ENCODE peak calls at places on chromosomes 4 and X, in four cellular contexts. G is heart right ventricle; X is CD8-positive, alpha-beta memory T cell; P is ascending aorta. N is an unnamed sample.

GRCh38 chr4:11777447-11777846 is 348.8 kb upstream of the HS3ST1 start:
- DNase-seq in G (no peak), P (no peak), X (no peak), N (no peak)

GRCh38 chrX:40318076-40318475 is 220.3 kb upstream of the BCOR start:
- DNase-seq in X (no peak), P (no peak), G (no peak), N (no peak)

GRCh38 chrX:39874202-39874816 is 223.4 kb downstream of the BCOR start:
- DNase-seq in P (no peak), X (peak; percentile 50), G (no peak), N (peak; percentile 79)

GRCh38 chrX:14672611-14673172 is 143.4 kb downstream of the GLRA2 start:
- DNase-seq in X (no peak), G (no peak), P (no peak), N (no peak)

GRCh38 chr4:145003675-145004074 is 94.3 kb downstream of the ANAPC10 start:
- DNase-seq in P (no peak), G (no peak), X (no peak), N (peak; percentile 47)

GRCh38 chr4:176646311-176646710 is 146.4 kb downstream of the VEGFC start:
- DNase-seq in P (no peak), X (no peak), G (no peak), N (no peak)

GRCh38 chr4:158778065-158778711 is 9.4 kb downstream of the FNIP2 start:
- DNase-seq in X (no peak), G (no peak), P (no peak), N (no peak)

GRCh38 chrX:56068274-56068758 is 163.8 kb upstream of the KLF8 start:
- DNase-seq in P (no peak), G (no peak), X (no peak), N (peak; percentile 3)

GRCh38 chr4:82528074-82528473 is 33.7 kb downstream of the TMEM150C start:
- DNase-seq in X (no peak), G (no peak), P (no peak), N (peak; percentile 12)

GRCh38 chrX:9911479-9911878 is 55.7 kb upstream of the CLDN34 start:
- DNase-seq in P (no peak), X (no peak), G (no peak), N (peak; percentile 84)

GRCh38 chrX:71053217-71053621 is 14.9 kb downstream of the SNX12 start:
- DNase-seq in P (no peak), X (no peak), G (peak; percentile 28), N (no peak)

GRCh38 chr4:2058264-2059033 is 678 bp upstream of the NAT8L start:
- DNase-seq in P (no peak), X (peak; percentile 25), G (no peak), N (no peak)

GRCh38 chr4:18847276-18847890 is 825.8 kb upstream of the LCORL start:
- DNase-seq in G (no peak), X (no peak), P (no peak), N (no peak)

GRCh38 chrX:12440245-12440644 is 302.0 kb downstream of the FRMPD4 start:
- DNase-seq in P (no peak), G (no peak), X (no peak), N (no peak)

GRCh38 chrX:15874672-15875071 is 20.1 kb upstream of the AP1S2 start:
- DNase-seq in G (no peak), P (no peak), X (no peak), N (no peak)

GRCh38 chrX:20061869-20062254 is 54.8 kb downstream of the MAP7D2 start:
- DNase-seq in G (no peak), P (no peak), X (no peak), N (peak; percentile 13)

DNA sequence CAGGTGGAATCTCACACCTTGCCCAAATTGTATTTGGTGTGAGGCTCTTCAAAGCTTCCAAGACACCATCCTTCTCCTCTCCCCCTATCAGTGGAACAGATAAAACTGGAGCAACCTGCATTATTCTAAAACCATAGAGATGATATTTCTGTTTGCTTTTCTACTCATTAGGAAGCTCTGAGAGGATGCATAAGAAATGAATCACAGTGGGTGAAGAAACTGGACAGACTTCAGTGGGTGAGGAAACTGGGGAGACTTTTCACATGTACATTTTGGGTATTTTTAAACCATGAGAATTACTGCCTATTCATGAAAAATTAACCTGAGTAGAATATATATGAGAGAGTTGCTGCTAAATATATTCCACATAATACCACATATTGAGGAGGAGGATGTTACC is 16.4 kb downstream of the HAND2 start:
- DNase-seq in G (no peak), P (no peak), X (no peak), N (no peak)
- H3K27me3 ChIP-seq in G (no peaks in the 10 kb centered on the region), P (no peaks in the 10 kb centered on the region), X (peaks cover 39% of the 10 kb centered on the region), N (peaks cover 40% of the 10 kb centered on the region)

GRCh38 chr4:13546374-13546854 is 2.1 kb upstream of the NKX3-2 start:
- DNase-seq in X (no peak), P (no peak), G (no peak), N (no peak)

GRCh38 chr4:13548059-13548983 is 4.0 kb upstream of the NKX3-2 start:
- DNase-seq in X (no peak), G (no peak), P (no peak), N (no peak)

GRCh38 chr4:13547563-13548041 is 3.3 kb upstream of the NKX3-2 start:
- DNase-seq in G (no peak), P (no peak), X (no peak), N (no peak)

GRCh38 chr4:13545394-13545808 is 1.1 kb upstream of the NKX3-2 start:
- DNase-seq in G (no peak), P (no peak), X (no peak), N (no peak)

DNA sequence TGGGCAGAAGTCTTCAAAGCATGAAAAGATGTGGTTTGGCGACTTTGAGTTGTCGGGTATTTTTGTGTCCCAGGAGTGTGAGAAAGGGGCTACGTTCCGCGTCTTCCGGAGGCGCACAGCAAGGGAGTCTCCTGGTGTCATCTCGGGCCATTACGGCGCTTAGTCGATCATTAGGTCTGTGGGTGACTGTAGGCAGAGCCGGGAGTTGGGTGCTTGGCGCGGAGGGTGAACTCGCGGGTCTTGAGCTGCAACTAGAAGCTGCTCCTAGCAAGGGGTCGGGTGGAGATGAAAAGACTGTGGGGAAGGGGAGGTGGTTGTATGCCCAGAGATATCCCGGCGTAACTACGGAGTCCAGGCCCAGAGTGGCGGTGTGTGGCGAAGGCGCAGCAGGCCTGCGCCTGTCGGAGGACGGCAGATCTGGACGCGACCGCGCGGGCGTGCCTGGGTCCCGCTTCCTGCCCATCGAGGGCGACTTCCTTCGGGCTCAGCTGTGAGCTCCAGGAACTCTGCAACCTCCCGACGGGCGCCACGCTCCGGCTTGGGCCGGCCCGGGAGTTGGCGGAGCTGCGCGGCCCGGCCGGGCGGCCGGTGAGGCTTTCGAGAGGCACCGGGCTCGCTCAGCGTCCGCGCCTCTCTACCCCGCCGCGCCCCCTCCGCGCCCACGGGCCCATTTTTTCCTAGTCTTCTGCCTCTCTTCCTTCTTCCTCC is 2.7 kb upstream of the NKX3-2 start:
- DNase-seq in P (no peak), X (no peak), G (no peak), N (no peak)
- H3K4me3 ChIP-seq in P (peak overlapping the region; percentile 56), X (peak overlapping the region; percentile 28), G (peak overlapping the region; percentile 34), N (peak overlapping the region; percentile 34)

GRCh38 chrX:41723821-41724220 is at the start of gene GPR82:
- DNase-seq in P (no peak), G (no peak), X (no peak), N (no peak)
- H3K27me3 ChIP-seq in P (no peaks in the 10 kb centered on the region), G (no peaks in the 10 kb centered on the region), X (no peaks in the 10 kb centered on the region), N (no peaks in the 10 kb centered on the region)

DNA sequence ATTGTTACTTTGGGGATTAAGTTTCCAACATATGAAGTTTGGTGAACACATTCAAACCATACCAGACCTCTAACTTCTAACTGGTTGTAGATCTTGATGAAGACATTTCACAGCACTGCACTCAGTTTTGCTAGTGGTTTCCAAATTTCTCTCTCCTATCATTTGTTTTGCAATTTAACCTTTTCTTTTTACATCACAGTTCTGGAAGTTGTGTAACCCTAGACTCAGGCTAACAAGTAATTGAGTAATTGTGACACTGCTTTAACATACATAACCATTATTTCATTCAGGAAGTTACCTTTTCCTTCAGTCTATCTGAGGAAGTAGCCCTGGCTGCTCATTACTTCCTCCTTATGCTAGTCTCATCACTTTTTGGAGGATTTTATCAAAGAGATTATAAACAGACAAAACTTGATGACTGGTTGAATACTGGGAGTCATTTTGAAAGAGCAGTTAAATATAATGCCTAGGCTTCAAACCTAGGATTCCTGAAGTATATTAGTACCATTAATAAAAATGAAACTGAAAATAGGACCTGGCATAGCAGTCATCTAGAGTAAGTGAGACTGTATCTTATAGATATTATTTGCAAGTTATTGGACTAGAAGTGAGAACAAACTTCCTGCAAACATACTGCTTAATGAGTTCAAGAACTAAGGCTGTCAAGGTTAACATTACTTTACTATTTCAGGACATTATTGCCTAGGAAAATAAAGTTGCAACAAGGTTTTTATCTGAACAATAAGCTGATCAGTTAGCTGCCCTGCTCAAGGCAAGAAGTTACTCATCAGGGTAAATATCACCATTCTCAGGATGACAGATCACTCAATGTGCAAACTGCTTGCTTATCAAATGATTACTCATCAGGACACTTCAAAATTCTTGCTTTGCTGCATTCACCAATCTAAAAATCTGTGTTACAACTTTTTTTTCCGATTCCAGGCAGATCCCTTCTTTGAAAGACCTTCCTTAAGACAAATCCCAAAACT is 25.6 kb upstream of the TEX13C start:
- DNase-seq in G (no peak), X (no peak), P (no peak), N (peak; percentile 54)
- H3K4me3 ChIP-seq in G (no peak overlapping the region), X (no peak overlapping the region), P (no peak overlapping the region), N (no peak overlapping the region)

DNA sequence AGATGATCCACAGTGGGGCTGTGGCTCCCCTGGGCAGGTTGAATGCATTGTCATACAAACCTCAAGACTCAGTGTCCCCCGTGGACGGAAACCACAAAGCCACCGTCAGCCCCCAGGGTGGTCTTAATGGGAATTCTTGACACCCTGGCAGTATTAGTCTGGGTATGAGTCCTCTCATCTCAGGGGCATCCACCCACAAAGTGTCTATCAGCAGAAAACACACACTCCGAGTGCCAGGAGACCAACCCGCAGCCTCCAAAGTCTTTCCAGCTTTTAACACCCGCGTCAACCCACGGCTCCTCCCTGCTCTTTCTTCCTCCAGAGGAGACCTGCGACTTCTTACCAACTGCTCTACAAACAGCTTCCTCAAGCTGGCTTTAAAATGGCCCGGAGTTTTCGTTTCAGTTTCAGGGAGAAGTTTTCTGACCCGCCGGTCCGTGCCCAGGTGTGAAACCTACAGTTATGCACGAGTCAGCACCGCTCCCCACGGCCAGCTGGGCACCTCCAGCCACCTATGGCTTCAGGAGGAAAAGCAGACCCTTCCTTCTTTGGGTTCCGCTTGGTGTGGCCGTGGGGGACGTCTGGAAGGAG is 14.4 kb upstream of the ASMTL start:
- DNase-seq in G (peak; percentile 7), P (peak; percentile 60), X (peak; percentile 72), N (no peak)
- H3K27me3 ChIP-seq in G (peaks cover 12% of the 10 kb centered on the region), P (peaks cover 4% of the 10 kb centered on the region), X (no peaks in the 10 kb centered on the region), N (no peaks in the 10 kb centered on the region)